ENCODE peak calls at places on chromosome 18, in seven cellular contexts. H is right cardiac atrium; L is stimulated activated CD4-positive, alpha-beta T cell treated with anti-CD3 and anti-CD28 coated beads, TNF-alpha, amount 100 ng/mL, for 48 hours; Y is ascending aorta; J is ELF-1; M is NCI-H2081; O is GM23248. R is an unnamed sample.

GRCh38 chr18:25350561-25351201 is 1.3 kb downstream of the ZNF521 start:
- DNase-seq in H (peak; percentile 87), L (no peak), Y (no peak), J (peak; percentile 16), M (peak; percentile 33), O (peak; percentile 84), R (peak; percentile 55)

GRCh38 chr18:78521136-78521535 is 458.5 kb upstream of the SALL3 start:
- DNase-seq in H (no peak), L (no peak), Y (no peak), J (no peak), M (no peak), O (no peak), R (no peak)

GRCh38 chr18:62781262-62781661 is 65.9 kb downstream of the PHLPP1 start:
- DNase-seq in H (no peak), L (no peak), Y (no peak), J (no peak), M (no peak), O (no peak), R (no peak)

GRCh38 chr18:80034852-80035406 is 695 bp downstream of the RBFA start:
- DNase-seq in H (no peak), L (no peak), Y (no peak), J (no peak), M (no peak), O (peak; percentile 55), R (peak; percentile 16)

GRCh38 chr18:9353596-9353995 is 19.0 kb downstream of the TWSG1 start:
- DNase-seq in H (no peak), L (no peak), Y (no peak), J (no peak), M (no peak), O (no peak), R (no peak)

GRCh38 chr18:70234667-70235459 is 29.4 kb upstream of the RTTN start:
- DNase-seq in H (peak; percentile 40), L (no peak), Y (no peak), J (peak; percentile 39), M (no peak), O (peak; percentile 79), R (no peak)

GRCh38 chr18:2589345-2590060 is 18.1 kb downstream of the NDC80 start:
- DNase-seq in H (no peak), L (no peak), Y (no peak), J (no peak), M (no peak), O (no peak), R (peak; percentile 55)

GRCh38 chr18:70659026-70659726 is 370.3 kb downstream of the SOCS6 start:
- DNase-seq in H (no peak), L (no peak), Y (no peak), J (no peak), M (no peak), O (peak; percentile 42), R (peak; percentile 23)

GRCh38 chr18:62384610-62385097 is 59.5 kb downstream of the TNFRSF11A start:
- DNase-seq in H (no peak), L (no peak), Y (no peak), J (peak; percentile 60), M (no peak), O (no peak), R (peak; percentile 20)

GRCh38 chr18:28961669-28962228 is 784.8 kb upstream of the CDH2 start:
- DNase-seq in H (no peak), L (no peak), Y (no peak), J (peak; percentile 57), M (peak; percentile 56), O (peak; percentile 41), R (peak; percentile 18)

GRCh38 chr18:58495202-58495601 is 133.7 kb downstream of the ALPK2 start:
- DNase-seq in H (no peak), L (no peak), Y (no peak), J (no peak), M (no peak), O (peak; percentile 67), R (peak; percentile 47)

GRCh38 chr18:8667846-8668245 is 37.5 kb upstream of the MTCL1 start:
- DNase-seq in H (no peak), L (no peak), Y (no peak), J (no peak), M (no peak), O (peak; percentile 38), R (no peak)

GRCh38 chr18:46423226-46423805 is 233.7 kb downstream of the LOXHD1 start:
- DNase-seq in H (no peak), L (no peak), Y (no peak), J (no peak), M (no peak), O (no peak), R (no peak)

GRCh38 chr18:3466051-3466450 is 16.1 kb downstream of the TGIF1 start:
- DNase-seq in H (no peak), L (no peak), Y (no peak), J (no peak), M (no peak), O (peak; percentile 92), R (peak; percentile 91)

GRCh38 chr18:54958711-54959625 is at the start of gene CCDC68:
- DNase-seq in H (peak; percentile 90), L (no peak), Y (no peak), J (peak; percentile 64), M (no peak), O (peak; percentile 23), R (no peak)

GRCh38 chr18:54881229-54881753 is 53.0 kb downstream of the RAB27B start:
- DNase-seq in H (no peak), L (no peak), Y (no peak), J (no peak), M (no peak), O (no peak), R (peak; percentile 42)

GRCh38 chr18:57134564-57135211 is 12.2 kb upstream of the BOD1L2 start:
- DNase-seq in H (no peak), L (no peak), Y (no peak), J (no peak), M (no peak), O (peak; percentile 4), R (peak; percentile 1)

GRCh38 chr18:70998490-70998889 is 709.6 kb downstream of the SOCS6 start:
- DNase-seq in H (no peak), L (no peak), Y (no peak), J (no peak), M (no peak), O (no peak), R (peak; percentile 39)